ENCODE peak calls at places on chromosomes 6 and 20, in five cellular contexts. R, D, N, U and Z are unnamed samples.

GRCh38 chr6:127637830-127638229 is 60.9 kb downstream of the C6orf58 start:
- DNase-seq in N (no peak), D (no peak), R (no peak), U (no peak), Z (no peak)

GRCh38 chr6:35602133-35602946 is 86.4 kb downstream of the FKBP5 start:
- DNase-seq in N (peak; percentile 39), U (no peak), R (no peak), D (no peak), Z (no peak)

GRCh38 chr6:37916675-37917074 is 97.1 kb downstream of the ZFAND3 start:
- DNase-seq in D (no peak), U (no peak), R (no peak), N (no peak), Z (no peak)

GRCh38 chr6:141824258-141824795 is 308.4 kb upstream of the GJE1 start:
- DNase-seq in U (no peak), N (no peak), D (no peak), R (no peak), Z (no peak)

GRCh38 chr6:32609731-32610640 is 20.3 kb upstream of the HLA-DRB1 start:
- DNase-seq in R (no peak), U (peak; percentile 82), D (no peak), N (peak; percentile 95), Z (peak; percentile 63)

GRCh38 chr6:168385858-168386735 is 54.9 kb upstream of the SMOC2 start:
- DNase-seq in D (peak; percentile 63), U (no peak), N (no peak), R (no peak), Z (no peak)

GRCh38 chr6:126300126-126300525 is 39.8 kb upstream of the CENPW start:
- DNase-seq in D (no peak), N (no peak), U (no peak), R (no peak), Z (no peak)

GRCh38 chr6:27332692-27333641 is 20.9 kb upstream of the POM121L2 start:
- DNase-seq in N (peak; percentile 71), D (no peak), U (peak; percentile 92), R (no peak), Z (no peak)

GRCh38 chr6:98824907-98825601 is 9.3 kb upstream of the POU3F2 start:
- DNase-seq in U (no peak), D (no peak), N (no peak), R (no peak), Z (no peak)

GRCh38 chr6:37696220-37696840 is 1.4 kb downstream of the MDGA1 start:
- DNase-seq in U (no peak), R (no peak), N (peak; percentile 32), D (peak; percentile 31), Z (peak; percentile 28)

GRCh38 chr20:24872291-24873014 is 76.6 kb upstream of the CST7 start:
- DNase-seq in N (no peak), U (no peak), D (no peak), R (no peak), Z (no peak)

GRCh38 chr6:23445157-23445710 is 680.8 kb upstream of the NRSN1 start:
- DNase-seq in N (no peak), D (no peak), U (no peak), R (no peak), Z (no peak)

GRCh38 chr20:57679113-57679512 is 30.7 kb downstream of the PMEPA1 start:
- DNase-seq in D (no peak), U (no peak), R (no peak), N (no peak), Z (no peak)

GRCh38 chr20:33291416-33291815 is 8.4 kb downstream of the BPIFB1 start:
- DNase-seq in U (no peak), N (no peak), D (no peak), R (no peak), Z (no peak)

GRCh38 chr6:5930143-5930770 is 76.5 kb downstream of the NRN1 start:
- DNase-seq in U (no peak), N (no peak), D (no peak), R (no peak), Z (no peak)

GRCh38 chr6:93337014-93337413 is 82.3 kb downstream of the EPHA7 start:
- DNase-seq in R (no peak), U (no peak), N (no peak), D (no peak), Z (no peak)

GRCh38 chr6:1223312-1223603 is 88.6 kb upstream of the FOXQ1 start:
- DNase-seq in U (no peak), R (no peak), D (no peak), N (no peak), Z (no peak)

GRCh38 chr20:37521091-37521771 is at the start of gene NNAT:
- DNase-seq in U (no peak), D (peak; percentile 24), N (no peak), R (no peak), Z (no peak)

GRCh38 chr6:39893286-39893685 is 41.0 kb downstream of the MOCS1 start:
- DNase-seq in R (no peak), D (no peak), U (no peak), N (no peak), Z (no peak)

GRCh38 chr6:6749791-6750434 is 161.4 kb downstream of the LY86 start:
- DNase-seq in N (peak; percentile 81), D (peak; percentile 36), U (no peak), R (peak; percentile 72), Z (peak; percentile 73)

GRCh38 chr6:149306967-149307366 is 10.5 kb upstream of the TAB2 start:
- DNase-seq in R (no peak), N (no peak), D (no peak), U (no peak), Z (no peak)

DNA sequence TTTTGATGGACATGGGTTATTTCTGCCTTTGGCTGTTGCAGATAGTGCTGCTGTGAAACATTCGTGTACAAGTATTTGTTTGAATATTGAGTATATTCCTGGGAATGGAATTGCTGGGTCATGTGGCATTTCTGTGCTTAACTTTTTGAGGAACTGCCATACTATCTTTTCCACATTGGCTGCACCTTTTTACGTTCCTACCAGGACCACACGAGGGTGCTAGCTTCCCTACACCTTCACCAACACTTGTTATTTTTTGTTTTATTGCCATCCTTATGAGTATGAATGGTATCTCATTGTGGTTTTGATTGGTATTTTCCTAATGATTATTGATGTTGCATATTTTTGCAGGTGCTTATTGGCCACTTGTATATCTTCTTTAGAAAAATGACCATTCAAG is 47.8 kb upstream of the PLCG1 start:
- DNase-seq in U (no peak), N (no peak), D (no peak), R (no peak), Z (no peak)
- TF ChIP-seq CTCF in U (peak; percentile 44), N (no peak), D (no peak), R (no peak), Z (no peak)

DNA sequence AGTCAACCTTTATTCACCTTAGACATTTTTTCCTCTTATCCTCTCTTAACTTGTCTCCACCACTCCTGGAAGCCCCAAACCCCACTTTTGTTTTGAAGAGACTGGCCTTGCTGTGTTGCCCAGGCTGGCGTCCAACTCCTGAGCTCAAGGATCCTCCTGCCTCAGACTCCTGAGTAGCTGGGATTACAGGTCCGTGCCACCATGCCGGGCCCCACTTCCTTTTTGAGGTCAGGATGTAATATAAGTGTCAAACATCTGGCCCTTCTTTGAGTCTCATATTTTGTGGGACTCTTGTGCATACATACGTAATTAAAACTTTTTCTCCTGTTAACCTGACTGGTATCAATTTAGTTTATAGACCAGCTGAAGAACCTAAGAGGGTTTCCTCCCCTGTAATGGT is 1.4 kb upstream of the CDK19 start:
- DNase-seq in D (no peak), U (no peak), R (peak; percentile 10), N (no peak), Z (no peak)
- H3K4me3 ChIP-seq in D (no peak overlapping the region), U (peak overlapping the region; percentile 79), R (no peak overlapping the region), N (no peak overlapping the region), Z (no peak overlapping the region)

GRCh38 chr6:155352812-155353211 is 38.5 kb upstream of the TFB1M start:
- DNase-seq in U (no peak), D (no peak), N (no peak), R (no peak), Z (no peak)
- H3K9me3 ChIP-seq in U (no peaks in the 10 kb centered on the region), D (peaks cover 29% of the 10 kb centered on the region), N (no peaks in the 10 kb centered on the region), R (peaks cover 7% of the 10 kb centered on the region), Z (no peaks in the 10 kb centered on the region)

GRCh38 chr20:50355593-50356521 is 154.3 kb upstream of the PTPN1 start:
- DNase-seq in N (no peak), R (no peak), U (no peak), D (no peak), Z (no peak)

GRCh38 chr20:50357783-50358161 is 152.4 kb upstream of the PTPN1 start:
- DNase-seq in R (no peak), D (no peak), U (no peak), N (no peak), Z (no peak)

GRCh38 chr20:50354690-50355592 is 155.2 kb upstream of the PTPN1 start:
- DNase-seq in R (peak; percentile 47), U (no peak), N (peak; percentile 38), D (no peak), Z (no peak)

GRCh38 chr20:50356962-50357782 is 153.0 kb upstream of the PTPN1 start:
- DNase-seq in U (no peak), R (no peak), D (no peak), N (no peak), Z (no peak)

GRCh38 chr20:50356522-50356880 is 153.7 kb upstream of the PTPN1 start:
- DNase-seq in D (no peak), N (no peak), U (no peak), R (no peak), Z (no peak)
- TF ChIP-seq CTCF in D (no peak), N (no peak), U (no peak), R (no peak), Z (no peak)

GRCh38 chr6:150719861-150720260 is 120.2 kb downstream of the PLEKHG1 start:
- DNase-seq in D (no peak), U (no peak), N (no peak), R (no peak), Z (no peak)

GRCh38 chr6:150720774-150721233 is 121.1 kb downstream of the PLEKHG1 start:
- DNase-seq in N (peak; percentile 74), D (no peak), U (no peak), R (no peak), Z (no peak)

GRCh38 chr6:150723056-150723658 is 123.5 kb downstream of the PLEKHG1 start:
- DNase-seq in D (no peak), U (no peak), N (no peak), R (no peak), Z (no peak)

GRCh38 chr6:150723857-150724256 is 124.2 kb downstream of the PLEKHG1 start:
- DNase-seq in U (no peak), D (no peak), R (no peak), N (no peak), Z (no peak)

GRCh38 chr6:150721411-150722266 is 122.0 kb downstream of the PLEKHG1 start:
- DNase-seq in D (no peak), R (no peak), N (no peak), U (no peak), Z (no peak)
- H3K4me3 ChIP-seq in D (no peak overlapping the region), R (no peak overlapping the region), N (no peak overlapping the region), U (no peak overlapping the region), Z (no peak overlapping the region)